ENCODE peak calls at places on chromosomes 13 and 19, in eight cellular contexts. R is NCI-H2171 treated with DMSO at 0.1 percent for 48 hours; V is A549; U is WERI-Rb-1; D is left cardiac atrium; J is CD8-positive, alpha-beta T cell; M is NCI-H524 treated with DMSO at 0.1 percent for 48 hours; I is adipocyte. L is an unnamed sample.

GRCh38 chr19:30733826-30734550 is 361.8 kb downstream of the ZNF536 start:
- DNase-seq in J (no peak), M (no peak), U (peak), R (no peak), I (no peak), V (peak), D (no peak), L (no peak)

GRCh38 chr19:1295169-1296012 is 9.7 kb downstream of the EFNA2 start:
- DNase-seq in R (no peak), I (peak), J (peak), D (no peak), M (no peak), V (no peak), U (no peak), L (peak)

GRCh38 chr13:36101157-36101556 is 30.0 kb downstream of the DCLK1 start:
- DNase-seq in U (no peak), R (no peak), V (no peak), J (no peak), D (no peak), I (no peak), M (no peak), L (no peak)

GRCh38 chr13:77434289-77434688 is 101.2 kb upstream of the SCEL start:
- DNase-seq in D (no peak), V (no peak), J (no peak), U (no peak), I (no peak), R (no peak), M (no peak), L (no peak)

GRCh38 chr13:30340367-30341184 is 33.2 kb upstream of the KATNAL1 start:
- DNase-seq in I (peak), V (no peak), R (no peak), M (peak), J (no peak), D (peak), U (no peak), L (peak)

GRCh38 chr19:5804516-5805464 is at the start of gene NRTN:
- DNase-seq in M (no peak), R (peak), D (no peak), U (peak), V (no peak), I (peak), J (peak), L (peak)

GRCh38 chr13:28181413-28181812 is 43.1 kb downstream of the PAN3 start:
- DNase-seq in R (no peak), M (no peak), U (no peak), I (peak), D (no peak), J (no peak), V (no peak), L (no peak)

GRCh38 chr13:36888645-36889044 is 31.4 kb downstream of the SMAD9 start:
- DNase-seq in M (no peak), R (no peak), D (no peak), I (no peak), V (no peak), U (no peak), J (no peak), L (no peak)

GRCh38 chr19:3440082-3440481 is 40.2 kb downstream of the SMIM24 start:
- DNase-seq in D (peak), M (no peak), V (peak), R (no peak), U (peak), J (peak), I (peak), L (peak)

GRCh38 chr13:86020350-86021002 is 221.3 kb upstream of the SLITRK6 start:
- DNase-seq in U (no peak), I (peak), M (no peak), V (peak), J (no peak), R (peak), D (no peak), L (no peak)

GRCh38 chr13:66349945-66350344 is 880.2 kb downstream of the PCDH9 start:
- DNase-seq in U (no peak), J (no peak), M (no peak), R (no peak), I (no peak), D (no peak), V (no peak), L (no peak)

GRCh38 chr13:24878340-24878739 is 114.4 kb downstream of the RNF17 start:
- DNase-seq in R (no peak), I (no peak), D (no peak), J (no peak), M (no peak), U (no peak), V (no peak), L (no peak)

GRCh38 chr13:49638416-49639072 is 10.2 kb downstream of the ARL11 start:
- DNase-seq in I (no peak), V (no peak), U (no peak), R (no peak), D (no peak), J (no peak), M (no peak), L (no peak)

GRCh38 chr19:11437955-11438354 is 2.5 kb downstream of the PRKCSH start:
- DNase-seq in I (no peak), D (no peak), U (no peak), R (no peak), V (no peak), J (no peak), M (no peak), L (no peak)

GRCh38 chr19:47899335-47899734 is 13.2 kb upstream of the SULT2A1 start:
- DNase-seq in D (no peak), U (no peak), R (no peak), M (no peak), V (no peak), I (no peak), J (no peak), L (no peak)

GRCh38 chr19:51547397-51548212 is 16.1 kb upstream of the SIGLEC6 start:
- DNase-seq in J (no peak), D (no peak), V (no peak), R (no peak), U (no peak), M (no peak), I (no peak), L (no peak)

GRCh38 chr13:24605923-24606372 is 74.3 kb upstream of the ATP12A start:
- DNase-seq in M (no peak), U (peak), D (no peak), J (no peak), I (peak), R (no peak), V (peak), L (no peak)

GRCh38 chr19:50874185-50874584 is 946 bp downstream of the KLK2 start:
- DNase-seq in I (no peak), V (no peak), R (no peak), J (no peak), D (no peak), U (no peak), M (no peak), L (no peak)

GRCh38 chr13:97521726-97522125 is 87.8 kb downstream of the RAP2A start:
- DNase-seq in I (no peak), U (no peak), V (no peak), R (peak), D (no peak), J (no peak), M (peak), L (no peak)

GRCh38 chr13:53921473-53921872 is 892.9 kb downstream of the OLFM4 start:
- DNase-seq in M (no peak), U (no peak), J (peak), V (no peak), I (no peak), D (no peak), R (no peak), L (no peak)

L was measured in BE2C.